ENCODE peak calls at places on chromosomes 16 and 17, in seven cellular contexts. X is cerebellar cortex; S is stimulated activated CD4-positive, alpha-beta T cell treated with anti-CD3 and anti-CD28 coated beads, Interleukin-1b, Interleukin-23, amount 100 ng/mL, for 1 hour; P is WTC11; Y is CD4-positive, CD25-positive, alpha-beta regulatory T cell; N is non-pigmented ciliary epithelial cell; L is T-helper 1 cell. G is an unnamed sample.

GRCh38 chr17:72788950-72789585 is 303.4 kb downstream of the SLC39A11 start:
- DNase-seq in S (no peak), N (no peak), P (no peak), L (no peak), X (no peak), Y (no peak), G (no peak)

GRCh38 chr17:75181608-75182318 is 996 bp downstream of the SUMO2 start:
- DNase-seq in Y (peak), X (no peak), P (no peak), L (peak), S (no peak), N (no peak), G (no peak)

GRCh38 chr16:57025941-57026777 is 36.8 kb downstream of the NLRC5 start:
- DNase-seq in S (no peak), X (no peak), N (no peak), P (no peak), L (no peak), Y (no peak), G (no peak)

GRCh38 chr17:13036776-13037175 is 18.9 kb upstream of the ELAC2 start:
- DNase-seq in N (no peak), Y (no peak), P (no peak), X (no peak), S (no peak), L (no peak), G (no peak)

GRCh38 chr16:54241525-54241924 is 45.1 kb downstream of the IRX3 start:
- DNase-seq in X (no peak), L (no peak), P (no peak), N (no peak), S (no peak), Y (no peak), G (no peak)

GRCh38 chr16:4016648-4017047 is 99.6 kb downstream of the ADCY9 start:
- DNase-seq in S (no peak), L (no peak), N (no peak), X (no peak), P (no peak), Y (no peak), G (no peak)

GRCh38 chr17:42399121-42399520 is 10.9 kb upstream of the STAT3 start:
- DNase-seq in L (no peak), X (peak), N (no peak), Y (no peak), P (no peak), S (no peak), G (no peak)

GRCh38 chr17:8124350-8125195 is 667 bp upstream of the HES7 start:
- DNase-seq in X (peak), P (no peak), Y (no peak), N (no peak), L (no peak), S (no peak), G (no peak)

GRCh38 chr17:81348097-81349055 is 46.9 kb upstream of the BAHCC1 start:
- DNase-seq in S (no peak), P (no peak), X (no peak), N (no peak), Y (no peak), L (no peak), G (no peak)

GRCh38 chr17:44627513-44627912 is 28.8 kb upstream of the MEIOC start:
- DNase-seq in N (no peak), X (no peak), S (no peak), P (no peak), Y (no peak), L (no peak), G (no peak)

GRCh38 chr17:45584092-45585036 is 93.8 kb upstream of the PLEKHM1 start:
- DNase-seq in Y (peak), S (peak), L (peak), X (peak), P (peak), N (no peak), G (no peak)

G was measured in esophagus squamous epithelium.